ENCODE peak calls at places on chromosomes 13 and 19, in ten cellular contexts. One of them, this sample, is unnamed.
A peak's percentile ranks its signal among the peaks of the same experiment; 100 is the strongest.

GRCh38 chr13:112457485-112457884 is 81.3 kb downstream of the SPACA7 start:
- DNase-seq in stimulated activated CD4-positive, alpha-beta T cell treated with anti-CD3 and anti-CD28 coated beads, Interleukin-1b, Interleukin-23, amount 100 ng/mL, for 24 hours: no peak
- DNase-seq in T-helper 1 cell: no peak
- DNase-seq in G401: no peak
- DNase-seq in AG10803: no peak
- DNase-seq in activated CD4-positive, alpha-beta T cell treated with anti-CD3 and anti-CD28 coated beads, Interleukin-2, amount 10 ng/mL, durations not matched to agents 24 days and 14 days: no peak
- DNase-seq in RPMI7951: no peak
- DNase-seq in psoas muscle: no peak
- DNase-seq in LNCaP clone FGC: no peak
- DNase-seq in WERI-Rb-1: no peak
- DNase-seq in this sample: no peak

GRCh38 chr13:77509221-77509620 is 26.3 kb upstream of the SCEL start:
- DNase-seq in stimulated activated CD4-positive, alpha-beta T cell treated with anti-CD3 and anti-CD28 coated beads, Interleukin-1b, Interleukin-23, amount 100 ng/mL, for 24 hours: no peak
- DNase-seq in LNCaP clone FGC: no peak
- DNase-seq in AG10803: peak; percentile 35
- DNase-seq in T-helper 1 cell: no peak
- DNase-seq in activated CD4-positive, alpha-beta T cell treated with anti-CD3 and anti-CD28 coated beads, Interleukin-2, amount 10 ng/mL, durations not matched to agents 24 days and 14 days: no peak
- DNase-seq in psoas muscle: no peak
- DNase-seq in WERI-Rb-1: no peak
- DNase-seq in RPMI7951: peak; percentile 19
- DNase-seq in G401: no peak
- DNase-seq in this sample: no peak

GRCh38 chr19:17184381-17184841 is 30.7 kb upstream of the USE1 start:
- DNase-seq in WERI-Rb-1: no peak
- DNase-seq in RPMI7951: no peak
- DNase-seq in activated CD4-positive, alpha-beta T cell treated with anti-CD3 and anti-CD28 coated beads, Interleukin-2, amount 10 ng/mL, durations not matched to agents 24 days and 14 days: peak; percentile 85
- DNase-seq in stimulated activated CD4-positive, alpha-beta T cell treated with anti-CD3 and anti-CD28 coated beads, Interleukin-1b, Interleukin-23, amount 100 ng/mL, for 24 hours: no peak
- DNase-seq in T-helper 1 cell: peak; percentile 29
- DNase-seq in G401: no peak
- DNase-seq in AG10803: no peak
- DNase-seq in psoas muscle: no peak
- DNase-seq in LNCaP clone FGC: no peak
- DNase-seq in this sample: no peak

GRCh38 chr19:47511128-47511517 is 3.7 kb downstream of the NAPA start:
- DNase-seq in RPMI7951: no peak
- DNase-seq in WERI-Rb-1: no peak
- DNase-seq in LNCaP clone FGC: no peak
- DNase-seq in psoas muscle: peak; percentile 52
- DNase-seq in G401: peak; percentile 81
- DNase-seq in AG10803: no peak
- DNase-seq in stimulated activated CD4-positive, alpha-beta T cell treated with anti-CD3 and anti-CD28 coated beads, Interleukin-1b, Interleukin-23, amount 100 ng/mL, for 24 hours: no peak
- DNase-seq in T-helper 1 cell: no peak
- DNase-seq in activated CD4-positive, alpha-beta T cell treated with anti-CD3 and anti-CD28 coated beads, Interleukin-2, amount 10 ng/mL, durations not matched to agents 24 days and 14 days: no peak
- DNase-seq in this sample: no peak

GRCh38 chr13:50993908-50994307 is 84.3 kb downstream of the RNASEH2B start:
- DNase-seq in activated CD4-positive, alpha-beta T cell treated with anti-CD3 and anti-CD28 coated beads, Interleukin-2, amount 10 ng/mL, durations not matched to agents 24 days and 14 days: no peak
- DNase-seq in psoas muscle: no peak
- DNase-seq in WERI-Rb-1: no peak
- DNase-seq in T-helper 1 cell: no peak
- DNase-seq in LNCaP clone FGC: no peak
- DNase-seq in G401: no peak
- DNase-seq in RPMI7951: no peak
- DNase-seq in AG10803: peak; percentile 79
- DNase-seq in stimulated activated CD4-positive, alpha-beta T cell treated with anti-CD3 and anti-CD28 coated beads, Interleukin-1b, Interleukin-23, amount 100 ng/mL, for 24 hours: no peak
- DNase-seq in this sample: no peak

GRCh38 chr13:66994498-66995365 is 235.4 kb downstream of the PCDH9 start:
- DNase-seq in stimulated activated CD4-positive, alpha-beta T cell treated with anti-CD3 and anti-CD28 coated beads, Interleukin-1b, Interleukin-23, amount 100 ng/mL, for 24 hours: no peak
- DNase-seq in activated CD4-positive, alpha-beta T cell treated with anti-CD3 and anti-CD28 coated beads, Interleukin-2, amount 10 ng/mL, durations not matched to agents 24 days and 14 days: no peak
- DNase-seq in T-helper 1 cell: no peak
- DNase-seq in WERI-Rb-1: no peak
- DNase-seq in psoas muscle: no peak
- DNase-seq in G401: no peak
- DNase-seq in AG10803: no peak
- DNase-seq in LNCaP clone FGC: no peak
- DNase-seq in RPMI7951: no peak
- DNase-seq in this sample: no peak

GRCh38 chr19:45767410-45767880 is 1.6 kb downstream of the SIX5 start:
- DNase-seq in activated CD4-positive, alpha-beta T cell treated with anti-CD3 and anti-CD28 coated beads, Interleukin-2, amount 10 ng/mL, durations not matched to agents 24 days and 14 days: no peak
- DNase-seq in WERI-Rb-1: peak; percentile 40
- DNase-seq in stimulated activated CD4-positive, alpha-beta T cell treated with anti-CD3 and anti-CD28 coated beads, Interleukin-1b, Interleukin-23, amount 100 ng/mL, for 24 hours: no peak
- DNase-seq in T-helper 1 cell: no peak
- DNase-seq in G401: peak; percentile 34
- DNase-seq in RPMI7951: peak; percentile 90
- DNase-seq in AG10803: peak; percentile 82
- DNase-seq in psoas muscle: peak; percentile 83
- DNase-seq in LNCaP clone FGC: no peak
- DNase-seq in this sample: peak; percentile 66

GRCh38 chr13:99941911-99942310 is 29.7 kb downstream of the ZIC5 start:
- DNase-seq in LNCaP clone FGC: no peak
- DNase-seq in AG10803: no peak
- DNase-seq in WERI-Rb-1: no peak
- DNase-seq in T-helper 1 cell: no peak
- DNase-seq in G401: no peak
- DNase-seq in psoas muscle: no peak
- DNase-seq in activated CD4-positive, alpha-beta T cell treated with anti-CD3 and anti-CD28 coated beads, Interleukin-2, amount 10 ng/mL, durations not matched to agents 24 days and 14 days: no peak
- DNase-seq in stimulated activated CD4-positive, alpha-beta T cell treated with anti-CD3 and anti-CD28 coated beads, Interleukin-1b, Interleukin-23, amount 100 ng/mL, for 24 hours: no peak
- DNase-seq in RPMI7951: no peak
- DNase-seq in this sample: no peak

GRCh38 chr19:51514866-51515481 is 13.4 kb upstream of the SIGLEC12 start:
- DNase-seq in G401: peak; percentile 65
- DNase-seq in psoas muscle: no peak
- DNase-seq in WERI-Rb-1: no peak
- DNase-seq in T-helper 1 cell: peak; percentile 16
- DNase-seq in AG10803: peak; percentile 56
- DNase-seq in LNCaP clone FGC: peak; percentile 3
- DNase-seq in activated CD4-positive, alpha-beta T cell treated with anti-CD3 and anti-CD28 coated beads, Interleukin-2, amount 10 ng/mL, durations not matched to agents 24 days and 14 days: peak; percentile 79
- DNase-seq in RPMI7951: peak; percentile 60
- DNase-seq in stimulated activated CD4-positive, alpha-beta T cell treated with anti-CD3 and anti-CD28 coated beads, Interleukin-1b, Interleukin-23, amount 100 ng/mL, for 24 hours: peak; percentile 13
- DNase-seq in this sample: peak; percentile 14

GRCh38 chr13:110597041-110597689 is 18.2 kb upstream of the NAXD start:
- DNase-seq in T-helper 1 cell: no peak
- DNase-seq in LNCaP clone FGC: peak; percentile 41
- DNase-seq in WERI-Rb-1: no peak
- DNase-seq in RPMI7951: no peak
- DNase-seq in stimulated activated CD4-positive, alpha-beta T cell treated with anti-CD3 and anti-CD28 coated beads, Interleukin-1b, Interleukin-23, amount 100 ng/mL, for 24 hours: no peak
- DNase-seq in AG10803: no peak
- DNase-seq in psoas muscle: no peak
- DNase-seq in activated CD4-positive, alpha-beta T cell treated with anti-CD3 and anti-CD28 coated beads, Interleukin-2, amount 10 ng/mL, durations not matched to agents 24 days and 14 days: no peak
- DNase-seq in G401: no peak
- DNase-seq in this sample: peak; percentile 56

GRCh38 chr13:39036212-39036611 is 1.7 kb downstream of the PROSER1 start:
- DNase-seq in WERI-Rb-1: no peak
- DNase-seq in stimulated activated CD4-positive, alpha-beta T cell treated with anti-CD3 and anti-CD28 coated beads, Interleukin-1b, Interleukin-23, amount 100 ng/mL, for 24 hours: no peak
- DNase-seq in psoas muscle: no peak
- DNase-seq in AG10803: peak; percentile 5
- DNase-seq in LNCaP clone FGC: no peak
- DNase-seq in G401: no peak
- DNase-seq in activated CD4-positive, alpha-beta T cell treated with anti-CD3 and anti-CD28 coated beads, Interleukin-2, amount 10 ng/mL, durations not matched to agents 24 days and 14 days: peak; percentile 70
- DNase-seq in T-helper 1 cell: no peak
- DNase-seq in RPMI7951: peak; percentile 13
- DNase-seq in this sample: no peak

GRCh38 chr19:9039728-9040127 is 29.5 kb upstream of the MUC16 start:
- DNase-seq in stimulated activated CD4-positive, alpha-beta T cell treated with anti-CD3 and anti-CD28 coated beads, Interleukin-1b, Interleukin-23, amount 100 ng/mL, for 24 hours: no peak
- DNase-seq in G401: no peak
- DNase-seq in AG10803: no peak
- DNase-seq in psoas muscle: no peak
- DNase-seq in activated CD4-positive, alpha-beta T cell treated with anti-CD3 and anti-CD28 coated beads, Interleukin-2, amount 10 ng/mL, durations not matched to agents 24 days and 14 days: no peak
- DNase-seq in T-helper 1 cell: no peak
- DNase-seq in WERI-Rb-1: no peak
- DNase-seq in RPMI7951: no peak
- DNase-seq in LNCaP clone FGC: no peak
- DNase-seq in this sample: no peak

GRCh38 chr19:10467104-10467706 is 36.0 kb downstream of the KEAP1 start:
- DNase-seq in psoas muscle: no peak
- DNase-seq in RPMI7951: no peak
- DNase-seq in LNCaP clone FGC: no peak
- DNase-seq in T-helper 1 cell: no peak
- DNase-seq in G401: no peak
- DNase-seq in WERI-Rb-1: no peak
- DNase-seq in activated CD4-positive, alpha-beta T cell treated with anti-CD3 and anti-CD28 coated beads, Interleukin-2, amount 10 ng/mL, durations not matched to agents 24 days and 14 days: no peak
- DNase-seq in stimulated activated CD4-positive, alpha-beta T cell treated with anti-CD3 and anti-CD28 coated beads, Interleukin-1b, Interleukin-23, amount 100 ng/mL, for 24 hours: no peak
- DNase-seq in AG10803: no peak
- DNase-seq in this sample: no peak

GRCh38 chr13:38405216-38405615 is 55.6 kb downstream of the UFM1 start:
- DNase-seq in psoas muscle: no peak
- DNase-seq in LNCaP clone FGC: no peak
- DNase-seq in stimulated activated CD4-positive, alpha-beta T cell treated with anti-CD3 and anti-CD28 coated beads, Interleukin-1b, Interleukin-23, amount 100 ng/mL, for 24 hours: no peak
- DNase-seq in RPMI7951: no peak
- DNase-seq in activated CD4-positive, alpha-beta T cell treated with anti-CD3 and anti-CD28 coated beads, Interleukin-2, amount 10 ng/mL, durations not matched to agents 24 days and 14 days: no peak
- DNase-seq in AG10803: no peak
- DNase-seq in T-helper 1 cell: no peak
- DNase-seq in G401: no peak
- DNase-seq in WERI-Rb-1: no peak
- DNase-seq in this sample: no peak

GRCh38 chr19:39182174-39182505 is 14.6 kb upstream of the NCCRP1 start:
- DNase-seq in psoas muscle: no peak
- DNase-seq in WERI-Rb-1: no peak
- DNase-seq in activated CD4-positive, alpha-beta T cell treated with anti-CD3 and anti-CD28 coated beads, Interleukin-2, amount 10 ng/mL, durations not matched to agents 24 days and 14 days: no peak
- DNase-seq in stimulated activated CD4-positive, alpha-beta T cell treated with anti-CD3 and anti-CD28 coated beads, Interleukin-1b, Interleukin-23, amount 100 ng/mL, for 24 hours: no peak
- DNase-seq in AG10803: no peak
- DNase-seq in LNCaP clone FGC: no peak
- DNase-seq in G401: no peak
- DNase-seq in RPMI7951: no peak
- DNase-seq in T-helper 1 cell: no peak
- DNase-seq in this sample: no peak

GRCh38 chr19:41521860-41522555 is 54.0 kb upstream of the CEACAM21 start:
- DNase-seq in T-helper 1 cell: peak; percentile 27
- DNase-seq in AG10803: no peak
- DNase-seq in LNCaP clone FGC: no peak
- DNase-seq in WERI-Rb-1: no peak
- DNase-seq in stimulated activated CD4-positive, alpha-beta T cell treated with anti-CD3 and anti-CD28 coated beads, Interleukin-1b, Interleukin-23, amount 100 ng/mL, for 24 hours: no peak
- DNase-seq in activated CD4-positive, alpha-beta T cell treated with anti-CD3 and anti-CD28 coated beads, Interleukin-2, amount 10 ng/mL, durations not matched to agents 24 days and 14 days: peak; percentile 85
- DNase-seq in G401: no peak
- DNase-seq in psoas muscle: no peak
- DNase-seq in RPMI7951: no peak
- DNase-seq in this sample: no peak

GRCh38 chr19:1747285-1748114 is 5.8 kb upstream of the ONECUT3 start:
- DNase-seq in activated CD4-positive, alpha-beta T cell treated with anti-CD3 and anti-CD28 coated beads, Interleukin-2, amount 10 ng/mL, durations not matched to agents 24 days and 14 days: no peak
- DNase-seq in AG10803: peak; percentile 65
- DNase-seq in LNCaP clone FGC: no peak
- DNase-seq in T-helper 1 cell: no peak
- DNase-seq in RPMI7951: peak; percentile 93
- DNase-seq in G401: no peak
- DNase-seq in psoas muscle: no peak
- DNase-seq in WERI-Rb-1: no peak
- DNase-seq in stimulated activated CD4-positive, alpha-beta T cell treated with anti-CD3 and anti-CD28 coated beads, Interleukin-1b, Interleukin-23, amount 100 ng/mL, for 24 hours: no peak
- DNase-seq in this sample: no peak

GRCh38 chr13:44969858-44970484 is 19.3 kb downstream of the NUFIP1 start:
- DNase-seq in G401: peak; percentile 81
- DNase-seq in AG10803: peak; percentile 68
- DNase-seq in activated CD4-positive, alpha-beta T cell treated with anti-CD3 and anti-CD28 coated beads, Interleukin-2, amount 10 ng/mL, durations not matched to agents 24 days and 14 days: no peak
- DNase-seq in LNCaP clone FGC: peak; percentile 25
- DNase-seq in psoas muscle: no peak
- DNase-seq in stimulated activated CD4-positive, alpha-beta T cell treated with anti-CD3 and anti-CD28 coated beads, Interleukin-1b, Interleukin-23, amount 100 ng/mL, for 24 hours: no peak
- DNase-seq in WERI-Rb-1: no peak
- DNase-seq in RPMI7951: peak; percentile 62
- DNase-seq in T-helper 1 cell: no peak
- DNase-seq in this sample: peak; percentile 51

GRCh38 chr13:73040479-73040878 is 18.3 kb upstream of the KLF5 start:
- DNase-seq in stimulated activated CD4-positive, alpha-beta T cell treated with anti-CD3 and anti-CD28 coated beads, Interleukin-1b, Interleukin-23, amount 100 ng/mL, for 24 hours: no peak
- DNase-seq in activated CD4-positive, alpha-beta T cell treated with anti-CD3 and anti-CD28 coated beads, Interleukin-2, amount 10 ng/mL, durations not matched to agents 24 days and 14 days: no peak
- DNase-seq in WERI-Rb-1: no peak
- DNase-seq in LNCaP clone FGC: no peak
- DNase-seq in T-helper 1 cell: no peak
- DNase-seq in RPMI7951: no peak
- DNase-seq in psoas muscle: no peak
- DNase-seq in AG10803: no peak
- DNase-seq in G401: no peak
- DNase-seq in this sample: no peak

GRCh38 chr19:2528543-2529173 is 52.7 kb downstream of the GADD45B start:
- DNase-seq in WERI-Rb-1: no peak
- DNase-seq in psoas muscle: no peak
- DNase-seq in LNCaP clone FGC: peak; percentile 38
- DNase-seq in RPMI7951: no peak
- DNase-seq in AG10803: no peak
- DNase-seq in T-helper 1 cell: no peak
- DNase-seq in stimulated activated CD4-positive, alpha-beta T cell treated with anti-CD3 and anti-CD28 coated beads, Interleukin-1b, Interleukin-23, amount 100 ng/mL, for 24 hours: no peak
- DNase-seq in G401: no peak
- DNase-seq in activated CD4-positive, alpha-beta T cell treated with anti-CD3 and anti-CD28 coated beads, Interleukin-2, amount 10 ng/mL, durations not matched to agents 24 days and 14 days: no peak
- DNase-seq in this sample: peak; percentile 46

GRCh38 chr13:102020611-102021216 is 381.1 kb downstream of the FGF14 start:
- DNase-seq in LNCaP clone FGC: no peak
- DNase-seq in psoas muscle: no peak
- DNase-seq in WERI-Rb-1: peak; percentile 69
- DNase-seq in AG10803: no peak
- DNase-seq in RPMI7951: peak; percentile 30
- DNase-seq in stimulated activated CD4-positive, alpha-beta T cell treated with anti-CD3 and anti-CD28 coated beads, Interleukin-1b, Interleukin-23, amount 100 ng/mL, for 24 hours: no peak
- DNase-seq in T-helper 1 cell: no peak
- DNase-seq in G401: peak; percentile 87
- DNase-seq in activated CD4-positive, alpha-beta T cell treated with anti-CD3 and anti-CD28 coated beads, Interleukin-2, amount 10 ng/mL, durations not matched to agents 24 days and 14 days: no peak
- DNase-seq in this sample: no peak

GRCh38 chr13:110000534-110001345 is 214.4 kb upstream of the IRS2 start:
- DNase-seq in G401: no peak
- DNase-seq in activated CD4-positive, alpha-beta T cell treated with anti-CD3 and anti-CD28 coated beads, Interleukin-2, amount 10 ng/mL, durations not matched to agents 24 days and 14 days: no peak
- DNase-seq in stimulated activated CD4-positive, alpha-beta T cell treated with anti-CD3 and anti-CD28 coated beads, Interleukin-1b, Interleukin-23, amount 100 ng/mL, for 24 hours: no peak
- DNase-seq in WERI-Rb-1: no peak
- DNase-seq in AG10803: no peak
- DNase-seq in LNCaP clone FGC: no peak
- DNase-seq in RPMI7951: no peak
- DNase-seq in psoas muscle: no peak
- DNase-seq in T-helper 1 cell: no peak
- DNase-seq in this sample: no peak

GRCh38 chr13:73874460-73874859 is 259.7 kb downstream of the KLF12 start:
- DNase-seq in T-helper 1 cell: no peak
- DNase-seq in AG10803: no peak
- DNase-seq in LNCaP clone FGC: no peak
- DNase-seq in RPMI7951: no peak
- DNase-seq in psoas muscle: no peak
- DNase-seq in activated CD4-positive, alpha-beta T cell treated with anti-CD3 and anti-CD28 coated beads, Interleukin-2, amount 10 ng/mL, durations not matched to agents 24 days and 14 days: no peak
- DNase-seq in G401: peak; percentile 13
- DNase-seq in stimulated activated CD4-positive, alpha-beta T cell treated with anti-CD3 and anti-CD28 coated beads, Interleukin-1b, Interleukin-23, amount 100 ng/mL, for 24 hours: no peak
- DNase-seq in WERI-Rb-1: no peak
- DNase-seq in this sample: no peak

GRCh38 chr13:110305949-110306339 is 1.0 kb downstream of the COL4A1 start:
- DNase-seq in T-helper 1 cell: no peak
- DNase-seq in activated CD4-positive, alpha-beta T cell treated with anti-CD3 and anti-CD28 coated beads, Interleukin-2, amount 10 ng/mL, durations not matched to agents 24 days and 14 days: no peak
- DNase-seq in RPMI7951: peak; percentile 54
- DNase-seq in stimulated activated CD4-positive, alpha-beta T cell treated with anti-CD3 and anti-CD28 coated beads, Interleukin-1b, Interleukin-23, amount 100 ng/mL, for 24 hours: no peak
- DNase-seq in AG10803: peak; percentile 40
- DNase-seq in psoas muscle: no peak
- DNase-seq in G401: no peak
- DNase-seq in WERI-Rb-1: peak; percentile 8
- DNase-seq in LNCaP clone FGC: no peak
- DNase-seq in this sample: no peak

GRCh38 chr19:12574036-12574435 is 22.8 kb upstream of the ZNF564 start:
- DNase-seq in psoas muscle: no peak
- DNase-seq in WERI-Rb-1: no peak
- DNase-seq in activated CD4-positive, alpha-beta T cell treated with anti-CD3 and anti-CD28 coated beads, Interleukin-2, amount 10 ng/mL, durations not matched to agents 24 days and 14 days: no peak
- DNase-seq in RPMI7951: no peak
- DNase-seq in T-helper 1 cell: no peak
- DNase-seq in stimulated activated CD4-positive, alpha-beta T cell treated with anti-CD3 and anti-CD28 coated beads, Interleukin-1b, Interleukin-23, amount 100 ng/mL, for 24 hours: no peak
- DNase-seq in LNCaP clone FGC: no peak
- DNase-seq in AG10803: no peak
- DNase-seq in G401: no peak
- DNase-seq in this sample: no peak

GRCh38 chr13:99178636-99179035 is 22.0 kb upstream of the UBAC2 start:
- DNase-seq in activated CD4-positive, alpha-beta T cell treated with anti-CD3 and anti-CD28 coated beads, Interleukin-2, amount 10 ng/mL, durations not matched to agents 24 days and 14 days: peak; percentile 65
- DNase-seq in stimulated activated CD4-positive, alpha-beta T cell treated with anti-CD3 and anti-CD28 coated beads, Interleukin-1b, Interleukin-23, amount 100 ng/mL, for 24 hours: no peak
- DNase-seq in AG10803: peak; percentile 43
- DNase-seq in psoas muscle: no peak
- DNase-seq in G401: no peak
- DNase-seq in WERI-Rb-1: no peak
- DNase-seq in LNCaP clone FGC: no peak
- DNase-seq in T-helper 1 cell: no peak
- DNase-seq in RPMI7951: no peak
- DNase-seq in this sample: no peak

GRCh38 chr13:112857914-112858490 is 111.0 kb upstream of the MCF2L start:
- DNase-seq in psoas muscle: no peak
- DNase-seq in T-helper 1 cell: no peak
- DNase-seq in RPMI7951: no peak
- DNase-seq in AG10803: no peak
- DNase-seq in LNCaP clone FGC: no peak
- DNase-seq in stimulated activated CD4-positive, alpha-beta T cell treated with anti-CD3 and anti-CD28 coated beads, Interleukin-1b, Interleukin-23, amount 100 ng/mL, for 24 hours: no peak
- DNase-seq in G401: no peak
- DNase-seq in WERI-Rb-1: no peak
- DNase-seq in activated CD4-positive, alpha-beta T cell treated with anti-CD3 and anti-CD28 coated beads, Interleukin-2, amount 10 ng/mL, durations not matched to agents 24 days and 14 days: no peak
- DNase-seq in this sample: no peak

GRCh38 chr19:3575949-3576673 is 3.4 kb downstream of the HMG20B start:
- DNase-seq in T-helper 1 cell: no peak
- DNase-seq in psoas muscle: no peak
- DNase-seq in stimulated activated CD4-positive, alpha-beta T cell treated with anti-CD3 and anti-CD28 coated beads, Interleukin-1b, Interleukin-23, amount 100 ng/mL, for 24 hours: no peak
- DNase-seq in RPMI7951: no peak
- DNase-seq in LNCaP clone FGC: no peak
- DNase-seq in activated CD4-positive, alpha-beta T cell treated with anti-CD3 and anti-CD28 coated beads, Interleukin-2, amount 10 ng/mL, durations not matched to agents 24 days and 14 days: no peak
- DNase-seq in AG10803: no peak
- DNase-seq in WERI-Rb-1: no peak
- DNase-seq in G401: no peak
- DNase-seq in this sample: no peak

This sample was measured in T47D.